ENCODE peak calls at places on chromosomes 11 and 22, in four cellular contexts. One of them, this sample, is unnamed.

GRCh38 chr11:45155627-45156180 is 9.3 kb downstream of the PRDM11 start:
- DNase-seq in CD4-positive, CD25-positive, alpha-beta regulatory T cell: no peak
- DNase-seq in skeletal muscle cell: no peak
- DNase-seq in H7: no peak
- DNase-seq in this sample: no peak

GRCh38 chr11:40514124-40514523 is 945.3 kb downstream of the LRRC4C start:
- DNase-seq in CD4-positive, CD25-positive, alpha-beta regulatory T cell: no peak
- DNase-seq in H7: no peak
- DNase-seq in skeletal muscle cell: peak; percentile 29
- DNase-seq in this sample: no peak

GRCh38 chr11:112364962-112365481 is 104.4 kb upstream of the PLET1 start:
- DNase-seq in H7: no peak
- DNase-seq in skeletal muscle cell: peak; percentile 97
- DNase-seq in CD4-positive, CD25-positive, alpha-beta regulatory T cell: no peak
- DNase-seq in this sample: peak; percentile 81

GRCh38 chr11:17558916-17559315 is 11.9 kb downstream of the OTOG start:
- DNase-seq in CD4-positive, CD25-positive, alpha-beta regulatory T cell: no peak
- DNase-seq in skeletal muscle cell: no peak
- DNase-seq in H7: no peak
- DNase-seq in this sample: no peak

GRCh38 chr11:133746663-133747306 is 98.5 kb downstream of the SPATA19 start:
- DNase-seq in CD4-positive, CD25-positive, alpha-beta regulatory T cell: no peak
- DNase-seq in H7: no peak
- DNase-seq in skeletal muscle cell: no peak
- DNase-seq in this sample: no peak

GRCh38 chr11:58495906-58496305 is 12.0 kb downstream of the OR5B21 start:
- DNase-seq in CD4-positive, CD25-positive, alpha-beta regulatory T cell: no peak
- DNase-seq in H7: peak; percentile 5
- DNase-seq in skeletal muscle cell: no peak
- DNase-seq in this sample: no peak

GRCh38 chr22:32801436-32802290 is at the start of gene TIMP3:
- DNase-seq in CD4-positive, CD25-positive, alpha-beta regulatory T cell: no peak
- DNase-seq in skeletal muscle cell: no peak
- DNase-seq in H7: peak; percentile 98
- DNase-seq in this sample: no peak

GRCh38 chr11:13836666-13837065 is 125.9 kb upstream of the SPON1 start:
- DNase-seq in H7: no peak
- DNase-seq in skeletal muscle cell: no peak
- DNase-seq in CD4-positive, CD25-positive, alpha-beta regulatory T cell: no peak
- DNase-seq in this sample: no peak

GRCh38 chr11:16356057-16356750 is at the start of gene SOX6:
- DNase-seq in skeletal muscle cell: peak; percentile 22
- DNase-seq in CD4-positive, CD25-positive, alpha-beta regulatory T cell: no peak
- DNase-seq in H7: peak; percentile 0
- DNase-seq in this sample: no peak

GRCh38 chr11:63945482-63946163 is 6.8 kb downstream of the NAA40 start:
- DNase-seq in H7: peak; percentile 86
- DNase-seq in CD4-positive, CD25-positive, alpha-beta regulatory T cell: peak; percentile 61
- DNase-seq in skeletal muscle cell: no peak
- DNase-seq in this sample: peak; percentile 24

GRCh38 chr22:18070556-18071306 is 7.1 kb upstream of the PEX26 start:
- DNase-seq in H7: no peak
- DNase-seq in skeletal muscle cell: no peak
- DNase-seq in CD4-positive, CD25-positive, alpha-beta regulatory T cell: no peak
- DNase-seq in this sample: no peak

GRCh38 chr11:45751430-45751829 is 53.5 kb upstream of the SLC35C1 start:
- DNase-seq in H7: peak; percentile 80
- DNase-seq in skeletal muscle cell: no peak
- DNase-seq in CD4-positive, CD25-positive, alpha-beta regulatory T cell: no peak
- DNase-seq in this sample: no peak

GRCh38 chr11:80118071-80118470 is 677.2 kb upstream of the TENM4 start:
- DNase-seq in skeletal muscle cell: no peak
- DNase-seq in H7: no peak
- DNase-seq in CD4-positive, CD25-positive, alpha-beta regulatory T cell: no peak
- DNase-seq in this sample: no peak

GRCh38 chr11:86718553-86718952 is 46.1 kb upstream of the ME3 start:
- DNase-seq in CD4-positive, CD25-positive, alpha-beta regulatory T cell: no peak
- DNase-seq in skeletal muscle cell: no peak
- DNase-seq in H7: no peak
- DNase-seq in this sample: no peak

GRCh38 chr11:47394050-47394321 is 14.4 kb upstream of the SLC39A13 start:
- DNase-seq in skeletal muscle cell: no peak
- DNase-seq in CD4-positive, CD25-positive, alpha-beta regulatory T cell: no peak
- DNase-seq in H7: peak; percentile 47
- DNase-seq in this sample: no peak

GRCh38 chr11:110305169-110306018 is 9.0 kb upstream of the RDX start:
- DNase-seq in skeletal muscle cell: no peak
- DNase-seq in CD4-positive, CD25-positive, alpha-beta regulatory T cell: no peak
- DNase-seq in H7: no peak
- DNase-seq in this sample: no peak

GRCh38 chr11:61918251-61919112 is 1.1 kb upstream of the RAB3IL1 start:
- DNase-seq in H7: peak; percentile 49
- DNase-seq in CD4-positive, CD25-positive, alpha-beta regulatory T cell: no peak
- DNase-seq in skeletal muscle cell: no peak
- DNase-seq in this sample: no peak

GRCh38 chr22:43420991-43421665 is 9.3 kb downstream of the MPPED1 start:
- DNase-seq in CD4-positive, CD25-positive, alpha-beta regulatory T cell: no peak
- DNase-seq in H7: no peak
- DNase-seq in skeletal muscle cell: no peak
- DNase-seq in this sample: no peak

GRCh38 chr11:125583496-125583895 is 9.2 kb upstream of the STT3A start:
- DNase-seq in CD4-positive, CD25-positive, alpha-beta regulatory T cell: no peak
- DNase-seq in skeletal muscle cell: no peak
- DNase-seq in H7: no peak
- DNase-seq in this sample: no peak

GRCh38 chr22:28014141-28015055 is 95.3 kb upstream of the PITPNB start:
- DNase-seq in skeletal muscle cell: no peak
- DNase-seq in H7: peak; percentile 40
- DNase-seq in CD4-positive, CD25-positive, alpha-beta regulatory T cell: no peak
- DNase-seq in this sample: no peak

GRCh38 chr11:28606930-28607329 is 498.7 kb downstream of the METTL15 start:
- DNase-seq in H7: peak; percentile 26
- DNase-seq in skeletal muscle cell: no peak
- DNase-seq in CD4-positive, CD25-positive, alpha-beta regulatory T cell: no peak
- DNase-seq in this sample: no peak

GRCh38 chr22:19455033-19455432 is 7.5 kb upstream of the C22orf39 start:
- DNase-seq in CD4-positive, CD25-positive, alpha-beta regulatory T cell: no peak
- DNase-seq in H7: no peak
- DNase-seq in skeletal muscle cell: no peak
- DNase-seq in this sample: no peak

GRCh38 chr22:19451570-19451969 is 4.1 kb upstream of the C22orf39 start:
- DNase-seq in H7: no peak
- DNase-seq in CD4-positive, CD25-positive, alpha-beta regulatory T cell: no peak
- DNase-seq in skeletal muscle cell: no peak
- DNase-seq in this sample: no peak

GRCh38 chr22:19454156-19454555 is 6.6 kb upstream of the C22orf39 start:
- DNase-seq in skeletal muscle cell: no peak
- DNase-seq in H7: no peak
- DNase-seq in CD4-positive, CD25-positive, alpha-beta regulatory T cell: no peak
- DNase-seq in this sample: no peak

GRCh38 chr22:19455585-19456370 is 8.3 kb upstream of the C22orf39 start:
- DNase-seq in CD4-positive, CD25-positive, alpha-beta regulatory T cell: no peak
- DNase-seq in skeletal muscle cell: no peak
- DNase-seq in H7: no peak
- DNase-seq in this sample: no peak

GRCh38 chr22:19453718-19454117 is 6.2 kb upstream of the C22orf39 start:
- DNase-seq in CD4-positive, CD25-positive, alpha-beta regulatory T cell: no peak
- DNase-seq in skeletal muscle cell: no peak
- DNase-seq in H7: no peak
- DNase-seq in this sample: no peak
- H3K4me3 ChIP-seq in CD4-positive, CD25-positive, alpha-beta regulatory T cell: no peak overlapping the region
- H3K4me3 ChIP-seq in skeletal muscle cell: no peak overlapping the region
- H3K4me3 ChIP-seq in H7: no peak overlapping the region
- H3K4me3 ChIP-seq in this sample: no peak overlapping the region

DNA sequence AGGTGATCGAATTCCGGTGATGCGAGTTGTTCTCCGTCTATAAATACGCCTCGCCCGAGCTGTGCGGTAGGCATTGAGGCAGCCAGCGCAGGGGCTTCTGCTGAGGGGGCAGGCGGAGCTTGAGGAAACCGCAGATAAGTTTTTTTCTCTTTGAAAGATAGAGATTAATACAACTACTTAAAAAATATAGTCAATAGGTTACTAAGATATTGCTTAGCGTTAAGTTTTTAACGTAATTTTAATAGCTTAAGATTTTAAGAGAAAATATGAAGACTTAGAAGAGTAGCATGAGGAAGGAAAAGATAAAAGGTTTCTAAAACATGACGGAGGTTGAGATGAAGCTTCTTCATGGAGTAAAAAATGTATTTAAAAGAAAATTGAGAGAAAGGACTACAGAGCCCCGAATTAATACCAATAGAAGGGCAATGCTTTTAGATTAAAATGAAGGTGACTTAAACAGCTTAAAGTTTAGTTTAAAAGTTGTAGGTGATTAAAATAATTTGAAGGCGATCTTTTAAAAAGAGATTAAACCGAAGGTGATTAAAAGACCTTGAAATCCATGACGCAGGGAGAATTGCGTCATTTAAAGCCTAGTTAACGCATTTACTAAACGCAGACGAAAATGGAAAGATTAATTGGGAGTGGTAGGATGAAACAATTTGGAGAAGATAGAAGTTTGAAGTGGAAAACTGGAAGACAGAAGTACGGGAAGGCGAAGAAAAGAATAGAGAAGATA is at the start of gene MALAT1:
- DNase-seq in skeletal muscle cell: peak; percentile 89
- DNase-seq in H7: peak; percentile 78
- DNase-seq in CD4-positive, CD25-positive, alpha-beta regulatory T cell: peak; percentile 97
- DNase-seq in this sample: no peak
- H3K4me3 ChIP-seq in skeletal muscle cell: peak within 1 kb of the TSS; percentile 82
- H3K4me3 ChIP-seq in H7: peak within 1 kb of the TSS; percentile 79
- H3K4me3 ChIP-seq in CD4-positive, CD25-positive, alpha-beta regulatory T cell: peak within 1 kb of the TSS; percentile 100
- H3K4me3 ChIP-seq in this sample: peak within 1 kb of the TSS; percentile 99

DNA sequence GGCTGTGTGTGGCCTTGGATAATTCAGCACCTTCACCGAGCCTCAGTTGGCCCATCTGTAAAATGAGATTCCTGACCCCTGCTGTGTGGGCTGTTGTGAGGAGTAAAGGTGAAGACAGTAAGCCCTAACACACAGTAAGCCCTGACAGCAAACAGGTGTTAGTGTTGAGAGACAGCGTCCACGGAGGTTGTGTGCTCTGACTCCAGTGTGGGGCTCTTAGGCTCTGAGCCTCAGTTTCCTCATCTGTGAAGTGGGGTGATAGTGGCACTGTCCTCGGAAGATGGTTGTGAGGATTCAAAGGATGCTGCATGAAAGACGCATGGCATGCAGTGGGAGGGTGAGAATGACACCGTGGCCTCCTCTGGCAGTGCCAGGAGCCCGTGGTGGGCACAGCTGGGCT is 14.2 kb downstream of the DPP3 start:
- DNase-seq in H7: no peak
- DNase-seq in CD4-positive, CD25-positive, alpha-beta regulatory T cell: no peak
- DNase-seq in skeletal muscle cell: no peak
- DNase-seq in this sample: no peak
- H3K4me3 ChIP-seq in H7: no peak overlapping the region
- H3K4me3 ChIP-seq in CD4-positive, CD25-positive, alpha-beta regulatory T cell: no peak overlapping the region
- H3K4me3 ChIP-seq in skeletal muscle cell: no peak overlapping the region
- H3K4me3 ChIP-seq in this sample: no peak overlapping the region

GRCh38 chr11:27396259-27396839 is 33.3 kb upstream of the CCDC34 start:
- DNase-seq in skeletal muscle cell: no peak
- DNase-seq in CD4-positive, CD25-positive, alpha-beta regulatory T cell: no peak
- DNase-seq in H7: no peak
- DNase-seq in this sample: no peak
- H3K4me3 ChIP-seq in skeletal muscle cell: no peak overlapping the region
- H3K4me3 ChIP-seq in CD4-positive, CD25-positive, alpha-beta regulatory T cell: no peak overlapping the region
- H3K4me3 ChIP-seq in H7: no peak overlapping the region
- H3K4me3 ChIP-seq in this sample: no peak overlapping the region

GRCh38 chr11:120399312-120399711 is 63.1 kb downstream of the ARHGEF12 start:
- DNase-seq in CD4-positive, CD25-positive, alpha-beta regulatory T cell: no peak
- DNase-seq in H7: no peak
- DNase-seq in skeletal muscle cell: no peak
- DNase-seq in this sample: no peak

GRCh38 chr11:120404495-120404894 is 68.3 kb downstream of the ARHGEF12 start:
- DNase-seq in H7: peak; percentile 48
- DNase-seq in CD4-positive, CD25-positive, alpha-beta regulatory T cell: no peak
- DNase-seq in skeletal muscle cell: no peak
- DNase-seq in this sample: no peak

GRCh38 chr11:120401506-120401905 is 65.3 kb downstream of the ARHGEF12 start:
- DNase-seq in H7: no peak
- DNase-seq in skeletal muscle cell: no peak
- DNase-seq in CD4-positive, CD25-positive, alpha-beta regulatory T cell: no peak
- DNase-seq in this sample: no peak

GRCh38 chr11:120400564-120401364 is 64.6 kb downstream of the ARHGEF12 start:
- DNase-seq in skeletal muscle cell: peak; percentile 96
- DNase-seq in CD4-positive, CD25-positive, alpha-beta regulatory T cell: no peak
- DNase-seq in H7: no peak
- DNase-seq in this sample: peak; percentile 92

DNA sequence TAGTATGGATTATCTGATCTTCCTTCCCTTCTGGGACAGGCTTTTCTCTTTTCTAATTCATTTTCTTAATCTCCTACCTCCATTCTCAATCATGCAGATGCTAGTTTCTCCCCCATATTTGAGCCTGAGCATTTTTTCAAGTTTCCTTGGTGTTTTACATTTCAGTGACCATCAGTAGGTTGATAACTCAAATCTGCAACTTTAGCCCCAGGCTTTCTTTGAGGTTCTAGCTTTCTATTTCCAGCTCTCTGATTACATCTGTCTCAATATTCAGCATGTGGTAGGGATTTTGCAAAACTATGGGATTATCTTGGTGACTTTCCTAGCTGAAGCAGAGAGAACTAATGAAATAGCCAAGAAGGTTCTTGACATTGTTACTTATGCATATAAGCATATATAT is 67.8 kb downstream of the ARHGEF12 start:
- DNase-seq in skeletal muscle cell: no peak
- DNase-seq in CD4-positive, CD25-positive, alpha-beta regulatory T cell: no peak
- DNase-seq in H7: no peak
- DNase-seq in this sample: no peak
- H3K4me3 ChIP-seq in skeletal muscle cell: no peak overlapping the region
- H3K4me3 ChIP-seq in CD4-positive, CD25-positive, alpha-beta regulatory T cell: no peak overlapping the region
- H3K4me3 ChIP-seq in H7: no peak overlapping the region
- H3K4me3 ChIP-seq in this sample: no peak overlapping the region

GRCh38 chr22:41584881-41585280 is 4.8 kb downstream of the PMM1 start:
- DNase-seq in H7: no peak
- DNase-seq in skeletal muscle cell: no peak
- DNase-seq in CD4-positive, CD25-positive, alpha-beta regulatory T cell: no peak
- DNase-seq in this sample: no peak

GRCh38 chr22:41585898-41586297 is 3.7 kb downstream of the PMM1 start:
- DNase-seq in CD4-positive, CD25-positive, alpha-beta regulatory T cell: no peak
- DNase-seq in skeletal muscle cell: no peak
- DNase-seq in H7: no peak
- DNase-seq in this sample: no peak

GRCh38 chr22:41589260-41589600 is 410 bp downstream of the PMM1 start:
- DNase-seq in skeletal muscle cell: no peak
- DNase-seq in H7: peak; percentile 82
- DNase-seq in CD4-positive, CD25-positive, alpha-beta regulatory T cell: no peak
- DNase-seq in this sample: no peak

GRCh38 chr22:41589601-41590365 is at the start of gene PMM1:
- DNase-seq in CD4-positive, CD25-positive, alpha-beta regulatory T cell: peak; percentile 100
- DNase-seq in H7: peak; percentile 100
- DNase-seq in skeletal muscle cell: peak; percentile 98
- DNase-seq in this sample: peak; percentile 95

GRCh38 chr22:41587347-41587723 is 2.3 kb downstream of the PMM1 start:
- DNase-seq in H7: no peak
- DNase-seq in skeletal muscle cell: no peak
- DNase-seq in CD4-positive, CD25-positive, alpha-beta regulatory T cell: no peak
- DNase-seq in this sample: no peak
- H3K4me3 ChIP-seq in H7: no peak overlapping the region
- H3K4me3 ChIP-seq in skeletal muscle cell: no peak overlapping the region
- H3K4me3 ChIP-seq in CD4-positive, CD25-positive, alpha-beta regulatory T cell: no peak overlapping the region
- H3K4me3 ChIP-seq in this sample: no peak overlapping the region

GRCh38 chr11:35945137-35945518 is 1.3 kb downstream of the LDLRAD3 start:
- DNase-seq in H7: no peak
- DNase-seq in CD4-positive, CD25-positive, alpha-beta regulatory T cell: no peak
- DNase-seq in skeletal muscle cell: no peak
- DNase-seq in this sample: no peak
- H3K4me3 ChIP-seq in H7: no peak overlapping the region
- H3K4me3 ChIP-seq in CD4-positive, CD25-positive, alpha-beta regulatory T cell: no peak overlapping the region
- H3K4me3 ChIP-seq in skeletal muscle cell: peak overlapping the region; percentile 61
- H3K4me3 ChIP-seq in this sample: peak overlapping the region; percentile 59

GRCh38 chr22:37177755-37178154 is 10.3 kb downstream of the C1QTNF6 start:
- DNase-seq in H7: no peak
- DNase-seq in CD4-positive, CD25-positive, alpha-beta regulatory T cell: no peak
- DNase-seq in skeletal muscle cell: no peak
- DNase-seq in this sample: no peak
- H3K4me3 ChIP-seq in H7: no peak overlapping the region
- H3K4me3 ChIP-seq in CD4-positive, CD25-positive, alpha-beta regulatory T cell: no peak overlapping the region
- H3K4me3 ChIP-seq in skeletal muscle cell: no peak overlapping the region
- H3K4me3 ChIP-seq in this sample: no peak overlapping the region

This sample was measured in AG04449.